ENCODE peak calls at places on chromosomes 7 and 10, in five cellular contexts. One of them, this sample, is unnamed.

GRCh38 chr7:151853896-151854807 is 22.8 kb downstream of the PRKAG2 start:
- DNase-seq in activated CD8-positive, alpha-beta memory T cell treated with anti-CD3 and anti-CD28 coated beads, Interleukin-2, amount 10 ng/mL, durations not matched to agents 7 days and 5 days: no peak
- DNase-seq in HuH-7: peak; percentile 35
- DNase-seq in ELF-1: peak; percentile 89
- DNase-seq in posterior vena cava: peak; percentile 38
- DNase-seq in this sample: no peak

GRCh38 chr7:140924019-140924820 is 509 bp downstream of the BRAF start:
- DNase-seq in activated CD8-positive, alpha-beta memory T cell treated with anti-CD3 and anti-CD28 coated beads, Interleukin-2, amount 10 ng/mL, durations not matched to agents 7 days and 5 days: peak; percentile 83
- DNase-seq in HuH-7: peak; percentile 80
- DNase-seq in ELF-1: peak; percentile 93
- DNase-seq in posterior vena cava: peak; percentile 94
- DNase-seq in this sample: peak; percentile 50

GRCh38 chr10:94299417-94299816 is 63.3 kb downstream of the NOC3L start:
- DNase-seq in activated CD8-positive, alpha-beta memory T cell treated with anti-CD3 and anti-CD28 coated beads, Interleukin-2, amount 10 ng/mL, durations not matched to agents 7 days and 5 days: peak; percentile 64
- DNase-seq in HuH-7: no peak
- DNase-seq in ELF-1: no peak
- DNase-seq in posterior vena cava: no peak
- DNase-seq in this sample: no peak

GRCh38 chr10:70779685-70780369 is 5.3 kb downstream of the TBATA start:
- DNase-seq in activated CD8-positive, alpha-beta memory T cell treated with anti-CD3 and anti-CD28 coated beads, Interleukin-2, amount 10 ng/mL, durations not matched to agents 7 days and 5 days: no peak
- DNase-seq in HuH-7: no peak
- DNase-seq in ELF-1: no peak
- DNase-seq in posterior vena cava: no peak
- DNase-seq in this sample: no peak

GRCh38 chr10:93991596-93992284 is 2.0 kb upstream of the PLCE1 start:
- DNase-seq in activated CD8-positive, alpha-beta memory T cell treated with anti-CD3 and anti-CD28 coated beads, Interleukin-2, amount 10 ng/mL, durations not matched to agents 7 days and 5 days: no peak
- DNase-seq in HuH-7: peak; percentile 75
- DNase-seq in ELF-1: peak; percentile 81
- DNase-seq in posterior vena cava: peak; percentile 86
- DNase-seq in this sample: no peak

GRCh38 chr10:29692121-29692539 is 57.4 kb upstream of the SVIL start:
- DNase-seq in activated CD8-positive, alpha-beta memory T cell treated with anti-CD3 and anti-CD28 coated beads, Interleukin-2, amount 10 ng/mL, durations not matched to agents 7 days and 5 days: no peak
- DNase-seq in HuH-7: no peak
- DNase-seq in ELF-1: peak; percentile 41
- DNase-seq in posterior vena cava: no peak
- DNase-seq in this sample: no peak

GRCh38 chr10:92238062-92238585 is 52.8 kb downstream of the CPEB3 start:
- DNase-seq in activated CD8-positive, alpha-beta memory T cell treated with anti-CD3 and anti-CD28 coated beads, Interleukin-2, amount 10 ng/mL, durations not matched to agents 7 days and 5 days: no peak
- DNase-seq in HuH-7: no peak
- DNase-seq in ELF-1: no peak
- DNase-seq in posterior vena cava: no peak
- DNase-seq in this sample: no peak

GRCh38 chr10:124152139-124152780 is 58.9 kb upstream of the CHST15 start:
- DNase-seq in activated CD8-positive, alpha-beta memory T cell treated with anti-CD3 and anti-CD28 coated beads, Interleukin-2, amount 10 ng/mL, durations not matched to agents 7 days and 5 days: no peak
- DNase-seq in HuH-7: no peak
- DNase-seq in ELF-1: peak; percentile 66
- DNase-seq in posterior vena cava: peak; percentile 87
- DNase-seq in this sample: no peak

GRCh38 chr10:119029613-119030420 is at the start of gene NANOS1:
- DNase-seq in activated CD8-positive, alpha-beta memory T cell treated with anti-CD3 and anti-CD28 coated beads, Interleukin-2, amount 10 ng/mL, durations not matched to agents 7 days and 5 days: no peak
- DNase-seq in HuH-7: no peak
- DNase-seq in ELF-1: peak; percentile 57
- DNase-seq in posterior vena cava: no peak
- DNase-seq in this sample: no peak

GRCh38 chr7:157683251-157684156 is 346.7 kb downstream of the DNAJB6 start:
- DNase-seq in activated CD8-positive, alpha-beta memory T cell treated with anti-CD3 and anti-CD28 coated beads, Interleukin-2, amount 10 ng/mL, durations not matched to agents 7 days and 5 days: no peak
- DNase-seq in HuH-7: no peak
- DNase-seq in ELF-1: no peak
- DNase-seq in posterior vena cava: peak; percentile 64
- DNase-seq in this sample: no peak

GRCh38 chr10:33421789-33422188 is 87.3 kb upstream of the NRP1 start:
- DNase-seq in activated CD8-positive, alpha-beta memory T cell treated with anti-CD3 and anti-CD28 coated beads, Interleukin-2, amount 10 ng/mL, durations not matched to agents 7 days and 5 days: no peak
- DNase-seq in HuH-7: no peak
- DNase-seq in ELF-1: peak; percentile 10
- DNase-seq in posterior vena cava: no peak
- DNase-seq in this sample: no peak

GRCh38 chr7:27897441-27897847 is 157.5 kb downstream of the TAX1BP1 start:
- DNase-seq in activated CD8-positive, alpha-beta memory T cell treated with anti-CD3 and anti-CD28 coated beads, Interleukin-2, amount 10 ng/mL, durations not matched to agents 7 days and 5 days: no peak
- DNase-seq in HuH-7: peak; percentile 41
- DNase-seq in ELF-1: no peak
- DNase-seq in posterior vena cava: no peak
- DNase-seq in this sample: no peak

GRCh38 chr7:142482899-142483658 is 225.2 kb upstream of the PRSS58 start:
- DNase-seq in activated CD8-positive, alpha-beta memory T cell treated with anti-CD3 and anti-CD28 coated beads, Interleukin-2, amount 10 ng/mL, durations not matched to agents 7 days and 5 days: peak; percentile 76
- DNase-seq in HuH-7: peak; percentile 34
- DNase-seq in ELF-1: peak; percentile 16
- DNase-seq in posterior vena cava: no peak
- DNase-seq in this sample: peak; percentile 47

GRCh38 chr7:37113661-37114355 is 334.9 kb downstream of the ELMO1 start:
- DNase-seq in activated CD8-positive, alpha-beta memory T cell treated with anti-CD3 and anti-CD28 coated beads, Interleukin-2, amount 10 ng/mL, durations not matched to agents 7 days and 5 days: no peak
- DNase-seq in HuH-7: no peak
- DNase-seq in ELF-1: no peak
- DNase-seq in posterior vena cava: no peak
- DNase-seq in this sample: no peak

GRCh38 chr7:45717537-45718235 is 143.5 kb downstream of the ADCY1 start:
- DNase-seq in activated CD8-positive, alpha-beta memory T cell treated with anti-CD3 and anti-CD28 coated beads, Interleukin-2, amount 10 ng/mL, durations not matched to agents 7 days and 5 days: no peak
- DNase-seq in HuH-7: no peak
- DNase-seq in ELF-1: no peak
- DNase-seq in posterior vena cava: peak; percentile 68
- DNase-seq in this sample: no peak

GRCh38 chr10:49230004-49230403 is 41.8 kb upstream of the TMEM273 start:
- DNase-seq in activated CD8-positive, alpha-beta memory T cell treated with anti-CD3 and anti-CD28 coated beads, Interleukin-2, amount 10 ng/mL, durations not matched to agents 7 days and 5 days: no peak
- DNase-seq in HuH-7: no peak
- DNase-seq in ELF-1: no peak
- DNase-seq in posterior vena cava: no peak
- DNase-seq in this sample: no peak

GRCh38 chr7:116330961-116331360 is 120.6 kb downstream of the TES start:
- DNase-seq in activated CD8-positive, alpha-beta memory T cell treated with anti-CD3 and anti-CD28 coated beads, Interleukin-2, amount 10 ng/mL, durations not matched to agents 7 days and 5 days: no peak
- DNase-seq in HuH-7: no peak
- DNase-seq in ELF-1: no peak
- DNase-seq in posterior vena cava: no peak
- DNase-seq in this sample: no peak

GRCh38 chr7:102914585-102914984 is 1.8 kb downstream of the LRRC17 start:
- DNase-seq in activated CD8-positive, alpha-beta memory T cell treated with anti-CD3 and anti-CD28 coated beads, Interleukin-2, amount 10 ng/mL, durations not matched to agents 7 days and 5 days: no peak
- DNase-seq in HuH-7: no peak
- DNase-seq in ELF-1: peak; percentile 14
- DNase-seq in posterior vena cava: peak; percentile 88
- DNase-seq in this sample: no peak

GRCh38 chr10:103668351-103669242 is 175.1 kb downstream of the NEURL1 start:
- DNase-seq in activated CD8-positive, alpha-beta memory T cell treated with anti-CD3 and anti-CD28 coated beads, Interleukin-2, amount 10 ng/mL, durations not matched to agents 7 days and 5 days: no peak
- DNase-seq in HuH-7: no peak
- DNase-seq in ELF-1: peak; percentile 64
- DNase-seq in posterior vena cava: peak; percentile 95
- DNase-seq in this sample: no peak

GRCh38 chr10:18414061-18414460 is 237.3 kb downstream of the NSUN6 start:
- DNase-seq in activated CD8-positive, alpha-beta memory T cell treated with anti-CD3 and anti-CD28 coated beads, Interleukin-2, amount 10 ng/mL, durations not matched to agents 7 days and 5 days: no peak
- DNase-seq in HuH-7: no peak
- DNase-seq in ELF-1: no peak
- DNase-seq in posterior vena cava: no peak
- DNase-seq in this sample: no peak

GRCh38 chr7:83546586-83546985 is 102.4 kb downstream of the SEMA3E start:
- DNase-seq in activated CD8-positive, alpha-beta memory T cell treated with anti-CD3 and anti-CD28 coated beads, Interleukin-2, amount 10 ng/mL, durations not matched to agents 7 days and 5 days: no peak
- DNase-seq in HuH-7: no peak
- DNase-seq in ELF-1: no peak
- DNase-seq in posterior vena cava: no peak
- DNase-seq in this sample: no peak

GRCh38 chr7:81871606-81872265 is 101.9 kb upstream of the HGF start:
- DNase-seq in activated CD8-positive, alpha-beta memory T cell treated with anti-CD3 and anti-CD28 coated beads, Interleukin-2, amount 10 ng/mL, durations not matched to agents 7 days and 5 days: no peak
- DNase-seq in HuH-7: no peak
- DNase-seq in ELF-1: no peak
- DNase-seq in posterior vena cava: no peak
- DNase-seq in this sample: no peak

This sample was measured in activated CD4-positive, alpha-beta T cell treated with anti-CD3 and anti-CD28 coated beads for 24 hours.